ENCODE peak calls at places on chromosomes 4 and X, in five cellular contexts. Q is H1, D is GM12878, M is HepG2, T is K562. U is an unnamed sample. For H3K4me1, the result is how much of the 10 kb centered on the place peaks cover.

GRCh38 chr4:186724861-186725419 is 1.3 kb upstream of the FAT1 start:
- DNase-seq in T (no peak), D (no peak), M (no peak), Q (no peak), U (no peak)

GRCh38 chr4:168524006-168524405 is 27.2 kb downstream of the PALLD start:
- DNase-seq in T (no peak), D (no peak), Q (no peak), M (no peak), U (no peak)

GRCh38 chr4:133095591-133095990 is 53.5 kb upstream of the PCDH10 start:
- DNase-seq in D (no peak), Q (no peak), T (no peak), M (no peak), U (no peak)

GRCh38 chr4:19382993-19383392 is 868.7 kb upstream of the SLIT2 start:
- DNase-seq in D (no peak), T (no peak), Q (no peak), M (no peak), U (no peak)

GRCh38 chrX:151742311-151742710 is 7.8 kb downstream of the CNGA2 start:
- DNase-seq in D (no peak), T (no peak), M (no peak), Q (no peak), U (no peak)

GRCh38 chr4:94726524-94727123 is 31.1 kb upstream of the BMPR1B start:
- DNase-seq in Q (no peak), M (no peak), T (no peak), D (no peak), U (no peak)

GRCh38 chr4:87493147-87493546 is 36.0 kb downstream of the SPARCL1 start:
- DNase-seq in T (no peak), D (no peak), Q (no peak), M (no peak), U (no peak)

GRCh38 chr4:87007345-87008181 is 72.8 kb downstream of the AFF1 start:
- DNase-seq in D (no peak), T (peak), Q (no peak), M (no peak), U (peak)

GRCh38 chr4:145098675-145099037 is 545 bp downstream of the ABCE1 start:
- DNase-seq in D (no peak), M (peak), T (peak), Q (no peak), U (no peak)

GRCh38 chr4:182142146-182143085 is 100.8 kb upstream of the TENM3 start:
- DNase-seq in T (no peak), Q (no peak), M (no peak), D (no peak), U (peak)

GRCh38 chrX:106481341-106481740 is 130.4 kb upstream of the RADX start:
- DNase-seq in D (peak), M (peak), Q (no peak), T (peak), U (peak)

GRCh38 chrX:106484233-106484632 is 127.5 kb upstream of the RADX start:
- DNase-seq in D (peak), T (no peak), Q (no peak), M (no peak), U (no peak)

GRCh38 chrX:106479920-106480319 is 131.9 kb upstream of the RADX start:
- DNase-seq in D (no peak), Q (no peak), T (no peak), M (no peak), U (no peak)
- TF ChIP-seq CREB1 in D (no peak), Q (no peak), T (no peak), M (peak), U (no peak)

DNA sequence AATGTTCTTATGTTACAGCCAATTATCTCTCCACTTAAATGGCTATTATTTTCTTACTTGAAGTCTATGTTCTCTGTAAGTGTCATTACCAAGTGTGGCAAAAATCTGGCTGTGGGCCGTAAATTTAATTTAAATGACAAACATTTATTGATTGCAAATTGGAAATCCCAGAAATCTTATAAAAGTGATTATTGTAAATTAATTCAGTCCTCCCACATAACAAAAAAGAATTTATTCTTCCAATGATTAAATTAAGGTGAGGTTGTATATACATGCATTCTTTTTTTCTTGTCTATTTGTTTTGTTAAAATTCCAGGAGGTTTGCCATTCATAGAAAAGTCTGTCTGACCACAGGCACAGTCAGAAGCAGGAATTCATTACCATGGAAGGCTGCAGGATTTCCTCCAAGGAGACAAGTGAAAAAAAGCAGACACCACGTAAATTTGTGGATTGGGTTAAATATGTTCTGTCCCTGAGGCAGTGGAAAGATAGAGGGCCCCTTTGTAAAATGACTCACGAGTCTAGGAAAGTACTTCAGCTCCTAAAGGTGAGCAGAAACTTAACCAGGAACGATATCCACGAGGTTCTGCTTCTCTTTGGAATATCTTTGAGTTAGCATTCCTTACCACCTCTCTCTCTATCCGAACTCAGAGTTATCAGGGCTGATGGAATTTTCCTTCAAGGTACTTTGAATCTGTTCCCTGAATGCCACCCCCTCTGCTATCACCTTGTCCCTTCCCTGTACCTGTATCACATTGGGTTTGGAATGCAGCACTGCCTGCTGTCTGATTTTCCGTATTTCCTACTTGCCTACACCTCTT is 10.7 kb downstream of the PPARGC1A start:
- DNase-seq in M (no peak), Q (no peak), T (no peak), D (no peak), U (peak)
- H3K4me1 ChIP-seq in M (half or more), Q (under half), T (under half), D (under half), U (under half)

GRCh38 chrX:16870861-16871584 is 861 bp upstream of the RBBP7 start:
- DNase-seq in D (no peak), Q (no peak), M (no peak), T (no peak), U (peak)
- TF ChIP-seq CREB1 in D (no peak), Q (no peak), M (no peak), T (no peak), U (no peak)

DNA sequence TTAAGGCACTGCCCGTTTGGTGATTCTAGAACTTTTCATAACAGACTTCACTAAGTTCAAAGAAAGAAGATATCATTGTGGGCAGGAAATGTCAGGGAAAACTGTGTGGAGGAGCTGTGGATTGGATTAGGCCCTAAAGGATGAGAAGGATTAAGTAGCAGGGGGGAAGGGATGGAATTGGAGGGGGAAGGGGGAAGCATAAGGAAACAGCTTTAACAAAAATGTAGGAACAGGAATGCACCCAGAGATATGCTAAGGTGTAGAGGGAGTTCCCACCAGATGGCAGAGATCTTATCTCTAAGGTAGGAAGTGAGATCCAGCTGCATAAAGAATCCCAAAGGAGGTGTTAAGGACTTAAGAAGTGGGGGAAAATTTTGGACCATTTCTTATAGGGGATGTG is 114.5 kb downstream of the LARP7 start:
- DNase-seq in T (no peak), D (no peak), Q (peak), M (no peak), U (peak)
- H3K4me1 ChIP-seq in T (under half), D (under half), Q (under half), M (under half), U (under half)

GRCh38 chrX:110852180-110852579 is 56.6 kb upstream of the CHRDL1 start:
- DNase-seq in M (no peak), T (peak), Q (no peak), D (no peak), U (peak)
- TF ChIP-seq CREB1 in M (no peak), T (no peak), Q (no peak), D (no peak), U (no peak)